ENCODE peak calls at places on chromosome 13, in eight cellular contexts. O is heart right ventricle; C is ascending aorta; Q is foreskin fibroblast; P is cardiac fibroblast; W is mucosa of descending colon; S is AG04450; G is CD8-positive, alpha-beta T cell. F is an unnamed sample.

GRCh38 chr13:27770809-27771208 is 21.5 kb upstream of the GSX1 start:
- DNase-seq in W (peak), O (no peak), C (no peak), S (no peak), G (peak), P (peak), Q (no peak), F (peak)

GRCh38 chr13:26513931-26514330 is 43.6 kb upstream of the WASF3 start:
- DNase-seq in P (no peak), Q (no peak), S (no peak), O (no peak), W (no peak), C (no peak), G (no peak), F (no peak)

GRCh38 chr13:109159650-109160309 is 530.4 kb downstream of the MYO16 start:
- DNase-seq in S (no peak), Q (no peak), W (no peak), O (no peak), P (no peak), C (no peak), G (no peak), F (no peak)

GRCh38 chr13:87078947-87079795 is 592.0 kb upstream of the SLITRK5 start:
- DNase-seq in G (no peak), S (no peak), W (no peak), Q (no peak), P (no peak), O (no peak), C (no peak), F (no peak)

GRCh38 chr13:109725297-109725696 is 61.1 kb downstream of the IRS2 start:
- DNase-seq in W (no peak), C (no peak), S (no peak), Q (no peak), G (no peak), O (no peak), P (no peak), F (no peak)

GRCh38 chr13:97194473-97194872 is 27.7 kb upstream of the MBNL2 start:
- DNase-seq in P (peak), S (no peak), O (no peak), Q (peak), G (no peak), W (no peak), C (no peak), F (peak)

GRCh38 chr13:93462151-93462550 is 235.5 kb downstream of the GPC6 start:
- DNase-seq in C (no peak), S (no peak), G (no peak), Q (no peak), P (no peak), W (no peak), O (no peak), F (no peak)

GRCh38 chr13:20271441-20271840 is 39.3 kb upstream of the GJB6 start:
- DNase-seq in P (no peak), W (no peak), O (no peak), G (no peak), S (no peak), Q (no peak), C (no peak), F (no peak)

GRCh38 chr13:106152047-106152446 is 383.4 kb downstream of the EFNB2 start:
- DNase-seq in S (no peak), O (no peak), Q (no peak), C (no peak), W (peak), G (no peak), P (no peak), F (peak)

GRCh38 chr13:29704648-29705047 is 109.2 kb upstream of the SLC7A1 start:
- DNase-seq in C (no peak), O (no peak), W (no peak), P (peak), S (no peak), Q (peak), G (no peak), F (no peak)

GRCh38 chr13:54599413-54599812 is 1570.8 kb downstream of the OLFM4 start:
- DNase-seq in C (no peak), S (no peak), G (no peak), P (no peak), Q (no peak), W (no peak), O (no peak), F (no peak)

GRCh38 chr13:114101831-114102520 is 30.4 kb downstream of the RASA3 start:
- DNase-seq in O (no peak), S (no peak), W (no peak), P (no peak), Q (no peak), C (peak), G (no peak), F (no peak)

GRCh38 chr13:61709258-61709657 is 293.6 kb upstream of the PCDH20 start:
- DNase-seq in C (no peak), S (no peak), Q (no peak), O (no peak), G (no peak), W (no peak), P (no peak), F (no peak)

DNA sequence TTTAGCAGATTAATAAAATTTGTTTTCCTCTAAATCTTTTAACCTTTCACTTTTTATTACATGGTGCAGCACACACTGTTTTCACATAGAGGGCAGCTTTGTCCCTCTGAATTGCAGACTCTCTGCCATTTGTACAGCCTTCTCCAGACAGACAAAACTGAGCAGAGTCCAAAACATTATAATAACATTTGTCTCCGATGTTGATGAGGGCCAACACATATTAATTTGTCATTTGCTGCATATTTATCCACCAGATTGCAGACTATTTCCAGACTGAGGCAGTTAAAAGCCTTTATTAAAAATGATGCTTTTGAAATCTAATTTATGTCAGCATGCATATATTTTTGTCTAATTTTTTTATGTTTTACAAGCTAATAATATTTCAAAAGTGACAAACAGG is 1251.9 kb upstream of the SLC10A2 start:
- DNase-seq in Q (peak), C (no peak), O (no peak), W (no peak), P (peak), S (no peak), G (no peak), F (peak)
- TF ChIP-seq CTCF in Q (peak), C (no peak), O (peak), W (no peak), P (peak), S (peak), G (no peak), F (peak)

GRCh38 chr13:67008075-67008668 is 222.0 kb downstream of the PCDH9 start:
- DNase-seq in P (no peak), G (no peak), O (no peak), C (no peak), Q (no peak), S (no peak), W (no peak), F (no peak)
- H3K4me3 ChIP-seq in P (no peak), G (no peak), O (no peak), C (no peak), Q (no peak), S (no peak), W (no peak), F (no peak)

DNA sequence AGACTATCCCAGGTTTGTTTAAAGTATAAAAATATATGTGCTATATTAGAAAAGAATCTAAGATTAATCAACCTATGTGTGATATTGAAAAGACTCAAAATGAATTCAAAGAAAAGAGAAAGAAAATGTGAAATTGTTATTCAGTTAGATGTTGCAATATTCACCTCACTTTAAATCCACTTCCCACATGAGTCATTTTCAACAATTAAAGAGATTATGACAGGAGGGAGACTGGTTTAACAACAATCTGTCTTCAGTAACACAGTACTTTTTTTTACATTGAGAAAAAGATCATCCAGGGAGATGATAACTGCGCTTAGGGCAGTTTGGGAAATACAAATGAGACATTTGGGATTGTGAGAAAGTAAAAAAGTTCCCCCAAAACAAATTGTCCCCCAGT is 1246.2 kb downstream of the SLITRK1 start:
- DNase-seq in W (no peak), S (no peak), P (peak), G (no peak), C (no peak), O (no peak), Q (peak), F (peak)
- TF ChIP-seq CTCF in W (no peak), S (no peak), P (no peak), G (no peak), C (no peak), O (no peak), Q (no peak), F (no peak)

GRCh38 chr13:99688776-99689175 is 187.5 kb downstream of the TM9SF2 start:
- DNase-seq in C (no peak), G (no peak), Q (no peak), W (no peak), P (no peak), O (no peak), S (no peak), F (no peak)
- H3K4me3 ChIP-seq in C (no peak), G (no peak), Q (no peak), W (no peak), P (no peak), O (no peak), S (no peak), F (no peak)

DNA sequence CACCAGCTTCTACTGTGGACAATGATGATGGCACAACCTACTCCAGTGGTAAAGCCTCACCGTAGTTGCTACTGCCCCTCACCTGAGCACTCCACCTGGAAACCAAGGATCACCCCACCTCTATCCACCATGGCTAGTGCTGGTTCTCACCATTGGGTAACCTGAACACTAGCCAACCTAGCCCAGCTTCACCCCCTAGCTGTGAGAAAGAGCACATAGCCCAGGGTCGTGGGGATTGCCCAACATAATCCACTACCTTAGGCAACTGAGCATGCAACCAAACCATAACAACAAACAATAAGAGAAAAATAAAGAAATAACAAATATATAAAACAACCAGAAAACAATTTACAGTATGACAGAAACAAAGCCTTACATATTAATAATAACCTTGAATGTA is 560.1 kb downstream of the DIAPH3 start:
- DNase-seq in C (no peak), P (no peak), Q (no peak), G (no peak), S (no peak), O (no peak), W (no peak), F (no peak)
- TF ChIP-seq CTCF in C (no peak), P (no peak), Q (no peak), G (no peak), S (no peak), O (no peak), W (no peak), F (no peak)

GRCh38 chr13:111005808-111006494 is 91.1 kb upstream of the ANKRD10 start:
- DNase-seq in P (peak), Q (peak), S (no peak), G (no peak), C (peak), O (peak), W (peak), F (no peak)
- H3K4me3 ChIP-seq in P (no peak), Q (no peak), S (no peak), G (no peak), C (peak), O (no peak), W (no peak), F (no peak)

DNA sequence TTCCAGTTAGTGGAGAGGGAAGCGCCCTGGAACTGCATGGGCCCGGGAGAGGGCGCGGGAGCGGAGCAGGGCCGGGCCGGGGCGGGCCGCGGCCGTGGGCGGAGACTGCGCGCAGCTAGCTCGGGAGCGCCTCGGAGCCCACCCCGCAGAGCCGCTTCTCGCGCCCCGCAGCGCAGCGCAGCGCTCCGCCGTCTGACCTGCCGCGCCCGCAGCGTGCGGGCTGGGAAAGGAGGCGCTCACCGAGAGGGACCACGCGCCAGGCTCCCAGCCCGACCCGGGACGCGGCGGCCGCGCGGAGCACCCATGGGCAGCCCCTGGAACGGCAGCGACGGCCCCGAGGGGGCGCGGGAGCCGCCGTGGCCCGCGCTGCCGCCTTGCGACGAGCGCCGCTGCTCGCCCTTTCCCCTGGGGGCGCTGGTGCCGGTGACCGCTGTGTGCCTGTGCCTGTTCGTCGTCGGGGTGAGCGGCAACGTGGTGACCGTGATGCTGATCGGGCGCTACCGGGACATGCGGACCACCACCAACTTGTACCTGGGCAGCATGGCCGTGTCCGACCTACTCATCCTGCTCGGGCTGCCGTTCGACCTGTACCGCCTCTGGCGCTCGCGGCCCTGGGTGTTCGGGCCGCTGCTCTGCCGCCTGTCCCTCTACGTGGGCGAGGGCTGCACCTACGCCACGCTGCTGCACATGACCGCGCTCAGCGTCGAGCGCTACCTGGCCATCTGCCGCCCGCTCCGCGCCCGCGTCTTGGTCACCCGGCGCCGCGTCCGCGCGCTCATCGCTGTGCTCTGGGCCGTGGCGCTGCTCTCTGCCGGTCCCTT is at the start of gene MLNR:
- DNase-seq in Q (no peak), O (peak), W (no peak), P (peak), C (no peak), G (peak), S (no peak), F (peak)
- TF ChIP-seq CTCF in Q (no peak), O (no peak), W (no peak), P (no peak), C (no peak), G (peak), S (no peak), F (no peak)